ENCODE peak calls at places on chromosomes 5 and 9, in eight cellular contexts. D is cardiac fibroblast; I is stimulated activated CD4-positive, alpha-beta T cell treated with anti-CD3 and anti-CD28 coated beads, Interleukin-15, amount 100 ng/mL, for 24 hours; S is activated naive CD4-positive, alpha-beta T cell; F is NCI-H2029 treated with DMSO at 0.1 percent for 48 hours; M is endothelial cell; C is GM13977; N is Daoy. G is an unnamed sample.

GRCh38 chr5:172150514-172151425 is 37.3 kb downstream of the STK10 start:
- DNase-seq in D (peak), I (peak), S (no peak), F (no peak), M (no peak), C (peak), N (no peak), G (no peak)

GRCh38 chr9:129434187-129434586 is 186.7 kb downstream of the C9orf50 start:
- DNase-seq in D (no peak), I (no peak), S (no peak), F (no peak), M (no peak), C (no peak), N (no peak), G (no peak)

GRCh38 chr9:133403766-133404439 is 13.9 kb downstream of the REXO4 start:
- DNase-seq in D (peak), I (peak), S (no peak), F (peak), M (peak), C (peak), N (peak), G (peak)

GRCh38 chr5:23208959-23209431 is 298.4 kb upstream of the PRDM9 start:
- DNase-seq in D (peak), I (no peak), S (no peak), F (peak), M (peak), C (peak), N (peak), G (peak)

GRCh38 chr9:93679536-93680444 is 103.4 kb downstream of the PHF2 start:
- DNase-seq in D (no peak), I (peak), S (no peak), F (no peak), M (peak), C (no peak), N (peak), G (no peak)

GRCh38 chr5:40570408-40571129 is 109.1 kb upstream of the PTGER4 start:
- DNase-seq in D (peak), I (no peak), S (no peak), F (no peak), M (no peak), C (peak), N (peak), G (no peak)

GRCh38 chr9:133429641-133430161 is 7.5 kb downstream of the ADAMTS13 start:
- DNase-seq in D (peak), I (peak), S (no peak), F (no peak), M (peak), C (peak), N (no peak), G (no peak)

GRCh38 chr9:89408628-89409101 is 89.2 kb downstream of the SEMA4D start:
- DNase-seq in D (no peak), I (peak), S (no peak), F (no peak), M (no peak), C (no peak), N (peak), G (no peak)

GRCh38 chr5:73694089-73694488 is 68.1 kb downstream of the ARHGEF28 start:
- DNase-seq in D (no peak), I (peak), S (no peak), F (no peak), M (no peak), C (peak), N (no peak), G (no peak)

GRCh38 chr9:2987679-2988078 is 143.8 kb upstream of the PUM3 start:
- DNase-seq in D (no peak), I (no peak), S (no peak), F (no peak), M (no peak), C (no peak), N (no peak), G (no peak)

GRCh38 chr5:134547999-134548626 is 22.6 kb downstream of the JADE2 start:
- DNase-seq in D (no peak), I (no peak), S (no peak), F (no peak), M (no peak), C (no peak), N (no peak), G (no peak)